ENCODE peak calls at places on chromosomes 1 and 21, in eight cellular contexts. V is GM23338; F is CD8-positive, alpha-beta memory T cell; W is fibroblast of lung; T is endothelial cell of umbilical vein; G is MM.1S; P is A549; Y is mesendoderm. O is an unnamed sample. For H3K4me1, the result is how much of the 10 kb centered on the place peaks cover.

GRCh38 chr1:185916866-185917265 is 182.7 kb downstream of the HMCN1 start:
- DNase-seq in V (no peak), F (no peak), W (no peak), T (no peak), G (no peak), P (no peak), Y (no peak), O (no peak)

GRCh38 chr1:65469889-65470340 is 49.4 kb downstream of the LEPR start:
- DNase-seq in V (no peak), F (no peak), W (peak), T (peak), G (no peak), P (no peak), Y (no peak), O (no peak)

GRCh38 chr1:41161851-41162250 is 80.3 kb downstream of the SCMH1 start:
- DNase-seq in V (no peak), F (no peak), W (no peak), T (no peak), G (no peak), P (no peak), Y (no peak), O (no peak)

GRCh38 chr21:20997633-20998455 is at the start of gene NCAM2:
- DNase-seq in V (peak), F (peak), W (peak), T (peak), G (peak), P (peak), Y (peak), O (peak)

GRCh38 chr1:87800006-87800405 is 471.3 kb downstream of the LMO4 start:
- DNase-seq in V (no peak), F (no peak), W (no peak), T (no peak), G (no peak), P (no peak), Y (no peak), O (no peak)

GRCh38 chr1:183515002-183515689 is 42.8 kb downstream of the SMG7 start:
- DNase-seq in V (no peak), F (no peak), W (peak), T (peak), G (no peak), P (peak), Y (peak), O (no peak)

GRCh38 chr1:106861110-106861509 is 195.4 kb upstream of the PRMT6 start:
- DNase-seq in V (no peak), F (no peak), W (no peak), T (no peak), G (no peak), P (no peak), Y (no peak), O (no peak)

GRCh38 chr1:90162216-90162615 is 167.3 kb downstream of the ZNF326 start:
- DNase-seq in V (no peak), F (no peak), W (no peak), T (no peak), G (no peak), P (no peak), Y (no peak), O (no peak)

GRCh38 chr1:112397051-112397471 is 1.0 kb downstream of the CTTNBP2NL start:
- DNase-seq in V (no peak), F (no peak), W (no peak), T (peak), G (no peak), P (no peak), Y (no peak), O (no peak)

GRCh38 chr1:244075247-244075722 is 24.2 kb downstream of the ZBTB18 start:
- DNase-seq in V (peak), F (no peak), W (no peak), T (no peak), G (no peak), P (no peak), Y (peak), O (peak)
- H3K4me3 ChIP-seq in V (no peak), F (peak), W (no peak), T (no peak), G (no peak), P (no peak), Y (no peak), O (no peak)

DNA sequence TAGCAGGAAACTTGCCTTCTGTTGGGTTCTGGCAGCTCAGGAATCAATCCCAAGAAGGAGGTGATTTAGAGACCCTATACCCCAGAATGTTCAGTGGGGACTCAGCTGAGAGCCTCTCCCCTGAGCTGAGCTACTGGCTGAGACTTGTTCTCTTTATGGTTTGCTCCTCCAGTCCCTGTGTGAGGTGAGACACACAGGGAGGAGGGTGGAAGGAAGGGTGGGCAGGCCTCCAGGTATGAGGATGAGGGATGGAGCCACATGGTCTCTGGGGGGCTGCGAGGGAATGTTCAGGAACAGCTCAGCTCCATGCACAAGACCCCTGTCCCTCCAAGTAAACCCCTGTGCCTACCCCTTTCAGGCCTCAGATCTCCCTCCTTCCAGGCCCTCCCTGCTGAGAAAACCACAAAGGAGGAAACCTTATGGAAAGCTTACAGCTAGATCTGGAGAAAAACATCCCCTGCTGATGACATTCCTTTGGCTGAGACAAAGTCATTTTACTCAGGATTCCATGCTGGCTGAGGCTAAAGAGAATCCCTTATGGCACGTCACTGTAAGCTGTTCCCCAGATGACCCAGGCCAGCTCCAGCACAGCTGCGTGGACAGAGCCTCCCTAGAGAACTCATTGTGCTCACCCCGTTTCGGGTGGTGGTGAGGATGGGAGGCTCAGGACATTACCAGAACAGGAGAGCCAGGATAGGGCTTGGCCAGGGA is 91.5 kb upstream of the IPO9 start:
- DNase-seq in V (peak), F (no peak), W (peak), T (no peak), G (no peak), P (no peak), Y (peak), O (peak)
- H3K4me1 ChIP-seq in V (half or more), F (under half), W (under half), T (under half), G (half or more), P (under half), Y (under half), O (under half)

GRCh38 chr1:38818706-38819439 is 40.7 kb downstream of the RRAGC start:
- DNase-seq in V (peak), F (no peak), W (no peak), T (no peak), G (no peak), P (no peak), Y (peak), O (peak)
- H3K4me3 ChIP-seq in V (peak), F (peak), W (no peak), T (no peak), G (peak), P (peak), Y (peak), O (peak)

GRCh38 chr1:22053018-22053860 is 730 bp downstream of the CDC42 start:
- DNase-seq in V (peak), F (peak), W (peak), T (peak), G (peak), P (peak), Y (peak), O (peak)
- H3K4me1 ChIP-seq in V (under half), F (half or more), W (under half), T (under half), G (under half), P (under half), Y (under half), O (under half)